ENCODE peak calls at places on chromosomes 1 and 21, in ten cellular contexts. One of them, this sample, is unnamed.
A peak's percentile ranks its signal among the peaks of the same experiment; 100 is the strongest.

GRCh38 chr1:168531605-168532345 is 12.0 kb downstream of the XCL2 start:
- DNase-seq in nephron progenitor cell: no peak
- DNase-seq in NCI-H524: no peak
- DNase-seq in kidney epithelial cell: peak; percentile 59
- DNase-seq in NCI-H774: no peak
- DNase-seq in T1000: no peak
- DNase-seq in type B pancreatic cell: no peak
- DNase-seq in ascending aorta: no peak
- DNase-seq in caudate nucleus: no peak
- DNase-seq in non-pigmented ciliary epithelial cell: no peak
- DNase-seq in this sample: no peak

GRCh38 chr1:244137725-244138124 is 86.6 kb downstream of the ZBTB18 start:
- DNase-seq in nephron progenitor cell: no peak
- DNase-seq in NCI-H524: no peak
- DNase-seq in kidney epithelial cell: no peak
- DNase-seq in NCI-H774: no peak
- DNase-seq in T1000: no peak
- DNase-seq in type B pancreatic cell: no peak
- DNase-seq in ascending aorta: no peak
- DNase-seq in caudate nucleus: no peak
- DNase-seq in non-pigmented ciliary epithelial cell: no peak
- DNase-seq in this sample: no peak

GRCh38 chr1:63663301-63663700 is 70.1 kb downstream of the PGM1 start:
- DNase-seq in nephron progenitor cell: no peak
- DNase-seq in NCI-H524: no peak
- DNase-seq in kidney epithelial cell: no peak
- DNase-seq in NCI-H774: no peak
- DNase-seq in T1000: no peak
- DNase-seq in type B pancreatic cell: no peak
- DNase-seq in ascending aorta: no peak
- DNase-seq in caudate nucleus: no peak
- DNase-seq in non-pigmented ciliary epithelial cell: no peak
- DNase-seq in this sample: no peak

GRCh38 chr1:197099444-197099843 is 32.4 kb upstream of the F13B start:
- DNase-seq in nephron progenitor cell: no peak
- DNase-seq in NCI-H524: no peak
- DNase-seq in kidney epithelial cell: no peak
- DNase-seq in NCI-H774: no peak
- DNase-seq in T1000: no peak
- DNase-seq in type B pancreatic cell: no peak
- DNase-seq in ascending aorta: no peak
- DNase-seq in caudate nucleus: no peak
- DNase-seq in non-pigmented ciliary epithelial cell: no peak
- DNase-seq in this sample: no peak

GRCh38 chr21:32114434-32115063 is 164.3 kb downstream of the MIS18A start:
- DNase-seq in nephron progenitor cell: no peak
- DNase-seq in NCI-H524: no peak
- DNase-seq in kidney epithelial cell: no peak
- DNase-seq in NCI-H774: no peak
- DNase-seq in T1000: no peak
- DNase-seq in type B pancreatic cell: no peak
- DNase-seq in ascending aorta: no peak
- DNase-seq in caudate nucleus: no peak
- DNase-seq in non-pigmented ciliary epithelial cell: no peak
- DNase-seq in this sample: no peak

GRCh38 chr21:45644041-45644906 is 749 bp downstream of the PCBP3 start:
- DNase-seq in nephron progenitor cell: peak; percentile 41
- DNase-seq in NCI-H524: peak; percentile 55
- DNase-seq in kidney epithelial cell: no peak
- DNase-seq in NCI-H774: no peak
- DNase-seq in T1000: no peak
- DNase-seq in type B pancreatic cell: no peak
- DNase-seq in ascending aorta: no peak
- DNase-seq in caudate nucleus: no peak
- DNase-seq in non-pigmented ciliary epithelial cell: no peak
- DNase-seq in this sample: no peak

GRCh38 chr1:64112281-64112680 is 91.1 kb upstream of the UBE2U start:
- DNase-seq in nephron progenitor cell: no peak
- DNase-seq in NCI-H524: no peak
- DNase-seq in kidney epithelial cell: peak; percentile 72
- DNase-seq in NCI-H774: no peak
- DNase-seq in T1000: peak; percentile 18
- DNase-seq in type B pancreatic cell: no peak
- DNase-seq in ascending aorta: no peak
- DNase-seq in caudate nucleus: no peak
- DNase-seq in non-pigmented ciliary epithelial cell: peak; percentile 73
- DNase-seq in this sample: no peak

GRCh38 chr21:14073615-14074014 is 137.1 kb downstream of the LIPI start:
- DNase-seq in nephron progenitor cell: no peak
- DNase-seq in NCI-H524: no peak
- DNase-seq in kidney epithelial cell: no peak
- DNase-seq in NCI-H774: no peak
- DNase-seq in T1000: no peak
- DNase-seq in type B pancreatic cell: no peak
- DNase-seq in ascending aorta: no peak
- DNase-seq in caudate nucleus: no peak
- DNase-seq in non-pigmented ciliary epithelial cell: no peak
- DNase-seq in this sample: no peak

GRCh38 chr21:20419780-20420179 is 578.4 kb upstream of the NCAM2 start:
- DNase-seq in nephron progenitor cell: no peak
- DNase-seq in NCI-H524: no peak
- DNase-seq in kidney epithelial cell: no peak
- DNase-seq in NCI-H774: no peak
- DNase-seq in T1000: no peak
- DNase-seq in type B pancreatic cell: no peak
- DNase-seq in ascending aorta: no peak
- DNase-seq in caudate nucleus: no peak
- DNase-seq in non-pigmented ciliary epithelial cell: no peak
- DNase-seq in this sample: no peak

GRCh38 chr1:39625462-39626273 is 13.8 kb downstream of the HEYL start:
- DNase-seq in nephron progenitor cell: no peak
- DNase-seq in NCI-H524: no peak
- DNase-seq in kidney epithelial cell: no peak
- DNase-seq in NCI-H774: no peak
- DNase-seq in T1000: no peak
- DNase-seq in type B pancreatic cell: no peak
- DNase-seq in ascending aorta: peak; percentile 97
- DNase-seq in caudate nucleus: peak; percentile 57
- DNase-seq in non-pigmented ciliary epithelial cell: no peak
- DNase-seq in this sample: no peak

GRCh38 chr1:43552813-43553212 is 22.1 kb downstream of the PTPRF start:
- DNase-seq in nephron progenitor cell: no peak
- DNase-seq in NCI-H524: no peak
- DNase-seq in kidney epithelial cell: no peak
- DNase-seq in NCI-H774: no peak
- DNase-seq in T1000: no peak
- DNase-seq in type B pancreatic cell: no peak
- DNase-seq in ascending aorta: no peak
- DNase-seq in caudate nucleus: peak; percentile 74
- DNase-seq in non-pigmented ciliary epithelial cell: no peak
- DNase-seq in this sample: no peak

GRCh38 chr1:89670168-89670567 is 37.2 kb downstream of the LRRC8C start:
- DNase-seq in nephron progenitor cell: no peak
- DNase-seq in NCI-H524: no peak
- DNase-seq in kidney epithelial cell: no peak
- DNase-seq in NCI-H774: no peak
- DNase-seq in T1000: no peak
- DNase-seq in type B pancreatic cell: no peak
- DNase-seq in ascending aorta: no peak
- DNase-seq in caudate nucleus: no peak
- DNase-seq in non-pigmented ciliary epithelial cell: no peak
- DNase-seq in this sample: no peak

GRCh38 chr1:218412181-218412580 is 67.0 kb downstream of the TGFB2 start:
- DNase-seq in nephron progenitor cell: no peak
- DNase-seq in NCI-H524: no peak
- DNase-seq in kidney epithelial cell: no peak
- DNase-seq in NCI-H774: no peak
- DNase-seq in T1000: no peak
- DNase-seq in type B pancreatic cell: no peak
- DNase-seq in ascending aorta: no peak
- DNase-seq in caudate nucleus: no peak
- DNase-seq in non-pigmented ciliary epithelial cell: peak; percentile 66
- DNase-seq in this sample: no peak

GRCh38 chr1:9833632-9834031 is 9.9 kb upstream of the CLSTN1 start:
- DNase-seq in nephron progenitor cell: no peak
- DNase-seq in NCI-H524: no peak
- DNase-seq in kidney epithelial cell: no peak
- DNase-seq in NCI-H774: no peak
- DNase-seq in T1000: no peak
- DNase-seq in type B pancreatic cell: no peak
- DNase-seq in ascending aorta: no peak
- DNase-seq in caudate nucleus: no peak
- DNase-seq in non-pigmented ciliary epithelial cell: no peak
- DNase-seq in this sample: no peak

GRCh38 chr21:40783404-40783803 is 63.6 kb downstream of the DSCAM start:
- DNase-seq in nephron progenitor cell: no peak
- DNase-seq in NCI-H524: no peak
- DNase-seq in kidney epithelial cell: no peak
- DNase-seq in NCI-H774: no peak
- DNase-seq in T1000: no peak
- DNase-seq in type B pancreatic cell: no peak
- DNase-seq in ascending aorta: no peak
- DNase-seq in caudate nucleus: no peak
- DNase-seq in non-pigmented ciliary epithelial cell: no peak
- DNase-seq in this sample: no peak

GRCh38 chr1:51753969-51754368 is 124.6 kb downstream of the NRDC start:
- DNase-seq in nephron progenitor cell: no peak
- DNase-seq in NCI-H524: no peak
- DNase-seq in kidney epithelial cell: no peak
- DNase-seq in NCI-H774: no peak
- DNase-seq in T1000: no peak
- DNase-seq in type B pancreatic cell: no peak
- DNase-seq in ascending aorta: no peak
- DNase-seq in caudate nucleus: no peak
- DNase-seq in non-pigmented ciliary epithelial cell: no peak
- DNase-seq in this sample: no peak

GRCh38 chr1:247360991-247361721 is 29.5 kb upstream of the ZNF496 start:
- DNase-seq in nephron progenitor cell: no peak
- DNase-seq in NCI-H524: no peak
- DNase-seq in kidney epithelial cell: no peak
- DNase-seq in NCI-H774: no peak
- DNase-seq in T1000: no peak
- DNase-seq in type B pancreatic cell: no peak
- DNase-seq in ascending aorta: no peak
- DNase-seq in caudate nucleus: no peak
- DNase-seq in non-pigmented ciliary epithelial cell: no peak
- DNase-seq in this sample: no peak